ENCODE peak calls at places on chromosomes 1 and 21, in seven cellular contexts. D is fibroblast of lung; V is nucleus accumbens; B is stimulated activated CD8-positive, alpha-beta memory T cell treated with anti-CD3 and anti-CD28 coated beads, Interleukin-7, amount 100 ng/mL, for 48 hours; H is K562; F is fibroblast of pulmonary artery; U is midbrain. Z is an unnamed sample.

GRCh38 chr1:212737559-212737958 is 37.9 kb upstream of the BATF3 start:
- DNase-seq in U (no peak), H (no peak), F (no peak), D (no peak), B (no peak), V (no peak), Z (no peak)

GRCh38 chr1:5763971-5764370 is 228.3 kb downstream of the NPHP4 start:
- DNase-seq in U (no peak), V (no peak), H (no peak), D (no peak), F (no peak), B (no peak), Z (no peak)

GRCh38 chr1:162702628-162703027 is 70.4 kb downstream of the DDR2 start:
- DNase-seq in D (no peak), U (no peak), V (no peak), F (no peak), H (no peak), B (no peak), Z (no peak)

GRCh38 chr1:47707887-47708535 is 270.2 kb downstream of the FOXD2 start:
- DNase-seq in V (no peak), B (no peak), D (no peak), H (no peak), F (no peak), U (no peak), Z (no peak)

GRCh38 chr1:155003766-155004351 is 1.3 kb downstream of the ZBTB7B start:
- DNase-seq in B (no peak), U (peak; percentile 58), V (peak; percentile 81), F (no peak), D (peak; percentile 61), H (peak; percentile 75), Z (peak; percentile 60)

GRCh38 chr1:213985181-213986019 is 2.4 kb upstream of the PROX1 start:
- DNase-seq in U (no peak), V (no peak), H (no peak), B (no peak), F (no peak), D (no peak), Z (no peak)

GRCh38 chr1:103107696-103108524 is at the start of gene COL11A1:
- DNase-seq in D (no peak), U (no peak), H (no peak), V (no peak), B (no peak), F (no peak), Z (no peak)

GRCh38 chr1:199272690-199273089 is 633.9 kb downstream of the PTPRC start:
- DNase-seq in V (no peak), U (no peak), H (no peak), B (no peak), D (peak; percentile 87), F (peak; percentile 94), Z (no peak)

GRCh38 chr1:206551985-206552325 is 44.6 kb downstream of the RASSF5 start:
- DNase-seq in D (no peak), V (no peak), H (no peak), B (no peak), F (no peak), U (no peak), Z (no peak)

GRCh38 chr1:179995576-179995975 is 41.0 kb downstream of the CEP350 start:
- DNase-seq in U (no peak), D (peak; percentile 23), H (no peak), F (no peak), B (no peak), V (no peak), Z (no peak)

GRCh38 chr1:115402753-115403184 is 64.7 kb upstream of the NGF start:
- DNase-seq in D (no peak), H (no peak), B (no peak), V (no peak), F (no peak), U (no peak), Z (no peak)

GRCh38 chr21:39630191-39630591 is 17.5 kb downstream of the B3GALT5 start:
- DNase-seq in D (peak; percentile 44), B (no peak), H (no peak), U (no peak), F (no peak), V (no peak), Z (no peak)

GRCh38 chr1:246566808-246567154 is 525 bp downstream of the CNST start:
- DNase-seq in B (peak; percentile 29), V (no peak), F (peak; percentile 37), U (peak; percentile 43), H (peak; percentile 83), D (no peak), Z (peak; percentile 37)

GRCh38 chr1:84940481-84940880 is 47.5 kb upstream of the LPAR3 start:
- DNase-seq in D (no peak), B (no peak), U (no peak), F (no peak), V (no peak), H (no peak), Z (peak; percentile 23)

GRCh38 chr1:151612506-151613274 is 840 bp downstream of the SNX27 start:
- DNase-seq in U (no peak), F (peak; percentile 27), D (peak; percentile 17), V (peak; percentile 55), B (peak; percentile 7), H (no peak), Z (peak; percentile 37)

GRCh38 chr1:229694053-229694693 is 68.1 kb downstream of the URB2 start:
- DNase-seq in U (peak; percentile 8), V (no peak), B (no peak), D (peak; percentile 77), H (no peak), F (peak; percentile 63), Z (peak; percentile 21)